ENCODE peak calls at places on chromosome 13, in seven cellular contexts. F is GM23338, W is fibroblast of lung, D is AG10803, C is Peyer's patch, M is fibroblast of mammary gland, K is tibial artery. E is an unnamed sample.

GRCh38 chr13:102707465-102707864 is 12.6 kb upstream of the METTL21C start:
- DNase-seq in F (no peak), W (peak), D (peak), C (no peak), M (peak), K (no peak), E (peak)

GRCh38 chr13:75258159-75258782 is 223.7 kb downstream of the TBC1D4 start:
- DNase-seq in F (peak), W (peak), D (peak), C (no peak), M (peak), K (no peak), E (peak)

GRCh38 chr13:75685239-75685697 is 49.1 kb downstream of the LMO7 start:
- DNase-seq in F (peak), W (peak), D (peak), C (no peak), M (peak), K (no peak), E (peak)

GRCh38 chr13:104389722-104390121 is 1323.5 kb upstream of the SLC10A2 start:
- DNase-seq in F (no peak), W (no peak), D (no peak), C (no peak), M (peak), K (no peak), E (no peak)

GRCh38 chr13:93450226-93450625 is 223.6 kb downstream of the GPC6 start:
- DNase-seq in F (no peak), W (peak), D (peak), C (no peak), M (peak), K (no peak), E (peak)

GRCh38 chr13:33483471-33483870 is 197.9 kb upstream of the STARD13 start:
- DNase-seq in F (no peak), W (no peak), D (peak), C (no peak), M (peak), K (no peak), E (peak)

GRCh38 chr13:109162248-109163051 is 533.0 kb downstream of the MYO16 start:
- DNase-seq in F (no peak), W (no peak), D (no peak), C (no peak), M (no peak), K (no peak), E (no peak)

GRCh38 chr13:39406688-39407087 is 196.3 kb downstream of the LHFPL6 start:
- DNase-seq in F (peak), W (no peak), D (no peak), C (no peak), M (no peak), K (no peak), E (no peak)

GRCh38 chr13:91017669-91018053 is 329.8 kb upstream of the MIR17HG start:
- DNase-seq in F (peak), W (no peak), D (no peak), C (no peak), M (peak), K (no peak), E (no peak)

GRCh38 chr13:39918837-39919236 is 263.4 kb downstream of the COG6 start:
- DNase-seq in F (no peak), W (no peak), D (no peak), C (no peak), M (peak), K (no peak), E (peak)

GRCh38 chr13:109700176-109700575 is 86.2 kb downstream of the IRS2 start:
- DNase-seq in F (no peak), W (peak), D (peak), C (peak), M (peak), K (peak), E (no peak)

GRCh38 chr13:99960663-99961440 is 10.7 kb downstream of the ZIC5 start:
- DNase-seq in F (peak), W (no peak), D (no peak), C (no peak), M (no peak), K (no peak), E (no peak)

GRCh38 chr13:107301724-107302374 is 733.9 kb upstream of the ARGLU1 start:
- DNase-seq in F (peak), W (peak), D (no peak), C (no peak), M (peak), K (no peak), E (peak)

GRCh38 chr13:94917814-94918213 is 205.5 kb upstream of the SOX21 start:
- DNase-seq in F (peak), W (no peak), D (peak), C (no peak), M (no peak), K (no peak), E (no peak)

GRCh38 chr13:111789011-111789410 is 277.9 kb upstream of the SOX1 start:
- DNase-seq in F (no peak), W (no peak), D (no peak), C (peak), M (no peak), K (no peak), E (no peak)

GRCh38 chr13:99000137-99000536 is 22.3 kb upstream of the DOCK9 start:
- DNase-seq in F (no peak), W (no peak), D (no peak), C (no peak), M (no peak), K (no peak), E (no peak)

GRCh38 chr13:75454497-75454896 is 27.5 kb downstream of the TBC1D4 start:
- DNase-seq in F (no peak), W (no peak), D (no peak), C (no peak), M (no peak), K (no peak), E (no peak)

GRCh38 chr13:79451500-79451962 is 29.4 kb upstream of the NDFIP2 start:
- DNase-seq in F (peak), W (peak), D (peak), C (no peak), M (peak), K (no peak), E (peak)

GRCh38 chr13:94860981-94861407 is 148.6 kb upstream of the SOX21 start:
- DNase-seq in F (no peak), W (peak), D (peak), C (no peak), M (peak), K (peak), E (peak)

GRCh38 chr13:91185294-91185863 is 162.1 kb upstream of the MIR17HG start:
- DNase-seq in F (peak), W (peak), D (no peak), C (no peak), M (peak), K (no peak), E (peak)

GRCh38 chr13:34357435-34358232 is 539.7 kb downstream of the RFC3 start:
- DNase-seq in F (peak), W (peak), D (peak), C (no peak), M (peak), K (peak), E (peak)

GRCh38 chr13:45049478-45049877 is 60.1 kb downstream of the GPALPP1 start:
- DNase-seq in F (no peak), W (no peak), D (no peak), C (no peak), M (no peak), K (no peak), E (no peak)

GRCh38 chr13:45046445-45046844 is 57.1 kb downstream of the GPALPP1 start:
- DNase-seq in F (peak), W (no peak), D (no peak), C (no peak), M (no peak), K (no peak), E (no peak)

GRCh38 chr13:45051315-45051714 is 62.0 kb downstream of the GPALPP1 start:
- DNase-seq in F (no peak), W (no peak), D (no peak), C (no peak), M (no peak), K (no peak), E (no peak)

GRCh38 chr13:45048890-45049407 is 59.6 kb downstream of the GPALPP1 start:
- DNase-seq in F (no peak), W (no peak), D (no peak), C (no peak), M (no peak), K (no peak), E (no peak)

DNA sequence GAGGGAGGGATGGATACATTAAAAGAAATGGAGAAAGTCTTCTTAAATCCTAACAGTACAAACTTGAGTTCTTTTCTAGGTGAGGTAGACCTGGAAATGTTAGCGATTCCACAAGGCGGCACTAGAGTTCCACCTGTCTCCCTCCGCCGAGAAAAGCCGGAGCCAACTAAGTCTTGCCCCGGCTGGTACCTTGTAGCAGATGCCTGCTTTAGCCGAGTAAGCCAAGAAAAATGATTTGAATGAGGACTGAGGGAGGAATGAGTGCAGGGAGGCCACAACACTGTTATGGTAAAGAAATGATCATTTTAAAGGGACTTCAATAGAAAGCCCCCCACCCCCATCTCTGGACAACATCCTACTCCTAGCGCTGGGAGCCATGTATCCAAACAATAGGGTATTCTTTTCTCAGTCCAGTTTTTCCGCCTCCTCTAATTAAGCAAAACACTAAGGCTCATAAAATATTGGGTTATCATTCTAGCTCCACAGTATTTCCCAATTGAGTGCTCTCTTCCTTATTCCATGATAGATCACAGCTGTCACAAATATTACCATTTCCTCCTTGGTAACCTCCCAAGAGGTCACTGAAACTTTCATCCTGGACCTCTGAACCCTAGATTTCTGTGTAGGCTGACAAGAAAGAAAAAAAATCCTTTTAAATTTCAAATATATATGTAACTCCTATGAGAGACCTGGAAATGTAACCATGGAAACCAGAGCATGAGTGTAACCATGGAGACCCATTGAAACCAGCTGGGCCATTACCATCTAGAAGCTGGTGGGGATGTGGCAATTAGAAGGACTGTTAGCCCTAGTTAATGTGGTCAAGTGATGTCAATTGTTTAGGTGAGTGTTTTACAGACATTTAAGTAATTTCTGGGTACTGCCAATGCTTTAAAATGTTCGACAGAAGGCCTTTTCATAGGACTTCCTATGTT is 58.3 kb downstream of the GPALPP1 start:
- DNase-seq in F (peak), W (peak), D (peak), C (peak), M (peak), K (peak), E (peak)
- H3K4me3 ChIP-seq in F (peak), W (peak), D (peak), C (peak), M (peak), K (peak), E (peak)

GRCh38 chr13:113153810-113154748 is 4.4 kb upstream of the PROZ start:
- DNase-seq in F (peak), W (peak), D (peak), C (peak), M (peak), K (peak), E (peak)

GRCh38 chr13:113152894-113153809 is 5.3 kb upstream of the PROZ start:
- DNase-seq in F (peak), W (no peak), D (no peak), C (peak), M (peak), K (peak), E (peak)

GRCh38 chr13:113149711-113150544 is 8.5 kb upstream of the PROZ start:
- DNase-seq in F (no peak), W (no peak), D (no peak), C (no peak), M (no peak), K (no peak), E (no peak)

GRCh38 chr13:113150545-113151365 is 7.7 kb upstream of the PROZ start:
- DNase-seq in F (no peak), W (no peak), D (no peak), C (no peak), M (no peak), K (no peak), E (no peak)

GRCh38 chr13:113151745-113152707 is 6.4 kb upstream of the PROZ start:
- DNase-seq in F (no peak), W (peak), D (peak), C (peak), M (peak), K (no peak), E (peak)
- H3K4me3 ChIP-seq in F (peak), W (no peak), D (no peak), C (no peak), M (no peak), K (no peak), E (peak)

GRCh38 chr13:31862828-31863227 is 123.5 kb downstream of the RXFP2 start:
- DNase-seq in F (no peak), W (no peak), D (no peak), C (no peak), M (no peak), K (no peak), E (no peak)
- H3K4me3 ChIP-seq in F (no peak), W (no peak), D (no peak), C (no peak), M (no peak), K (no peak), E (no peak)

GRCh38 chr13:50891206-50891605 is 18.4 kb upstream of the RNASEH2B start:
- DNase-seq in F (no peak), W (no peak), D (no peak), C (no peak), M (no peak), K (no peak), E (no peak)

GRCh38 chr13:50894504-50894903 is 15.1 kb upstream of the RNASEH2B start:
- DNase-seq in F (no peak), W (no peak), D (no peak), C (no peak), M (no peak), K (no peak), E (no peak)

GRCh38 chr13:50894042-50894441 is 15.5 kb upstream of the RNASEH2B start:
- DNase-seq in F (peak), W (no peak), D (no peak), C (no peak), M (no peak), K (no peak), E (no peak)

GRCh38 chr13:50892162-50892944 is 17.2 kb upstream of the RNASEH2B start:
- DNase-seq in F (no peak), W (no peak), D (no peak), C (no peak), M (no peak), K (no peak), E (no peak)

GRCh38 chr13:50893211-50893852 is 16.3 kb upstream of the RNASEH2B start:
- DNase-seq in F (peak), W (peak), D (peak), C (no peak), M (peak), K (no peak), E (peak)
- H3K4me3 ChIP-seq in F (peak), W (peak), D (no peak), C (no peak), M (no peak), K (no peak), E (no peak)

DNA sequence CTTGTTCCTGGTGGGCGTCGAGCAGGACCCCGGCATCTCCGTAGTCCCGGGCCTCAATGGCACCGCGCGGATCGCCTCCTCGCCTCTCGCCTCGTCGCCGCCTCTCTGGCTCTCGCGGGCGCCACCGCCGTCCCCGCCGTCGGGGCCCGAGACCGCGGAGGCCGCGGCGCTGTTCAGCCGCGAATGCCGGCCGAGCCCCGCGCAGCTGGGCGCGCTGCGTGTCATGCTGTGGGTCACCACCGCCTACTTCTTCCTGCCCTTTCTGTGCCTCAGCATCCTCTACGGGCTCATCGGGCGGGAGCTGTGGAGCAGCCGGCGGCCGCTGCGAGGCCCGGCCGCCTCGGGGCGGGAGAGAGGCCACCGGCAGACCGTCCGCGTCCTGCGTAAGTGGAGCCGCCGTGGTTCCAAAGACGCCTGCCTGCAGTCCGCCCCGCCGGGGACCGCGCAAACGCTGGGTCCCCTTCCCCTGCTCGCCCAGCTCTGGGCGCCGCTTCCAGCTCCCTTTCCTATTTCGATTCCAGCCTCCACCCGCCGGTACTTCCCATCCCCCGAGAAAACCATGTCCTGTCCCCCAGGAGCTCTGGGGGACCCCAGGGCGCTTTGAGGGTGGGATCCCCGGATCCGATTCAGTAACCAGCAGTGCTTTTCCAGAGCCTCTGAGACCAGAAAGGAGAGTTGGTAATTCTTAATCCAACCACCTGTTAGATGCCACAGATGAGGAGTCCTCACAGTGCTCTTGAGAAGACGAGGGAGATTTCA is 897 bp downstream of the MLNR start:
- DNase-seq in F (peak), W (no peak), D (no peak), C (no peak), M (peak), K (no peak), E (peak)
- H3K4me3 ChIP-seq in F (peak), W (no peak), D (no peak), C (peak), M (no peak), K (peak), E (peak)

DNA sequence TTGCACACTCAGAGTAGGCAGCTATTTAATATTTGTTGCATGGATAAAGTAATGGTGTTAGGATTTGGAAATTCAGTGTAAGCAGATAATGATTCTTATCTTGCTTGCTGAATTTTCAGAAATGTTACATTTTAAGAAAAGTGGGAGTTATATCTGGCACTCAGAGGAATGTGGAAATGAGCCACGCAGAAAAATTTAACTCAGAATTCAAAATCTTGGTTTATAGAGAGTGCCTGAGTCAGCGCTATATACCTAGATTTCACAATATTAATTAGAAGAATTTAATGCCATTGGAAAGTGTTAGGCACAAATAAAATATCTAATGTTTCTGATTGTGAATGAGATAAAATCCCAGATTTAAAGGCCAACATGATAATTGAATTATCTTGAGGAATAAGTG is 96.3 kb downstream of the GPR12 start:
- DNase-seq in F (no peak), W (no peak), D (no peak), C (no peak), M (no peak), K (no peak), E (no peak)
- H3K4me3 ChIP-seq in F (no peak), W (no peak), D (no peak), C (no peak), M (no peak), K (no peak), E (no peak)

DNA sequence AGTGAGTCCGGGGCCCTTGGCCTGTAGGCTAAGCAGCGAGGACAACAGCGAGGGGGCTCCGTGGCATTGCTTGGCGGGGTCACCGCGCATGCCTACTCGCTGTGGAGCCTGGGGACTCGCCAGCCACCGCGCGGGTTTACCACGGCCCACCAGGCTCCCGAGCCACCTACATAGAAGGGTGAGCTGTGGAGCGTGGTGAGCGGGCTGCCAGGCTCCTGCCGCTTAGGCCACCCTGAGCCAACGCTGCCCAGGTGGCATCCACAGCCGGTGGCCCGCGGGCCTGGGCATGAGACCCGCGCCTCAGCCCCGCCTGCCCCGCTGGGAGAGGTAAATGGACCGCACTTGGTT is 31.2 kb downstream of the C1QTNF9 start:
- DNase-seq in F (no peak), W (no peak), D (no peak), C (no peak), M (no peak), K (no peak), E (no peak)
- H3K4me3 ChIP-seq in F (no peak), W (no peak), D (no peak), C (no peak), M (no peak), K (no peak), E (no peak)

DNA sequence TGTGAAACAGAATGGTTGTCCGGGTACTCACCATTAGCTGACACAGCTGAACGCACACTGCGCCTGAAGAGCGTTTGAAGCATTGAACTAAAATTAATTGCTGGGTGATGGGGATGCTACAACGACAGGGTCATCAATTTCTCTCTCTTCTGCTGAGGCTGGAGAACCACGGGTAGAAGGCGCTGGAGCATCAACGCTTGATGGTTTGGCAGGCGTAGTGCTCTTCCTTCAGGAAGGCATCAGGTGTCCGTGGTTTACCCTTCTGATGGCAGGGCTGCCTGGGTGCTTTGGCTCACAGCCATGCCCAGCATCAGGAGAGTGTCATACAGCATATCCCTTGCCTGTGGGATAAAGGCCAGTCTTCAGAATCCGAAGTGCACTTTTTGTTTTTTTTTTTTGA is 46.9 kb upstream of the UBE2L5 start:
- DNase-seq in F (no peak), W (no peak), D (no peak), C (no peak), M (no peak), K (no peak), E (no peak)
- H3K4me3 ChIP-seq in F (no peak), W (no peak), D (no peak), C (peak), M (no peak), K (no peak), E (no peak)

DNA sequence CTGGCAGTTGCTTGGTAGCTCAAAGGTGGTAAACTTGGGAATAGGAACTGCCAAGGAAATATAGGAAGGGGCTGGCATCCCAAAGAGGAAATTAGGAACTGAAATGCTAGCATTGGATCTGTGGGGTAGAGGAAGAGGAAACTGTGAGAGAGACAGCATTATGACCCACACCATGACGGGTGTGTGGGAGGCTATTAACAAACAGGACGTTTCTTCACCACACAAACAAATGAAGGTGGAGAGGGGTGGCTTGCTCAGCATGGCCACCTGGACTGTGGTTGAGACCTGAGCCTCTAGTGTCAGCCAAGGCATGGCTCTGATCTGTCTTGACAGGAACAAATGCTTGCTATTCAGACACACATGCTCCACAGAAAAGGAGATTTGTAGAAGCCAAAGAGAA is 178.2 kb downstream of the B3GLCT start:
- DNase-seq in F (no peak), W (no peak), D (no peak), C (no peak), M (no peak), K (no peak), E (no peak)
- H3K4me3 ChIP-seq in F (no peak), W (no peak), D (no peak), C (no peak), M (no peak), K (no peak), E (no peak)